ENCODE peak calls at places on chromosome 11, in six cellular contexts. G is HEK293T; R is stimulated activated CD4-positive, alpha-beta T cell treated with anti-CD3 and anti-CD28 coated beads, TNF-alpha, amount 100 ng/mL, for 48 hours; Y is pons; P is COR-L47; O is EL. F is an unnamed sample.

GRCh38 chr11:44804449-44805151 is 77.8 kb downstream of the TSPAN18 start:
- DNase-seq in G (no peak), R (no peak), Y (no peak), P (no peak), O (no peak), F (no peak)

GRCh38 chr11:130407978-130408377 is 20.4 kb downstream of the ADAMTS8 start:
- DNase-seq in G (no peak), R (no peak), Y (no peak), P (no peak), O (peak; percentile 94), F (no peak)

GRCh38 chr11:72724021-72724561 is 28.1 kb downstream of the ARAP1 start:
- DNase-seq in G (no peak), R (no peak), Y (no peak), P (no peak), O (no peak), F (no peak)

GRCh38 chr11:90874971-90875370 is 652.1 kb upstream of the CHORDC1 start:
- DNase-seq in G (no peak), R (no peak), Y (no peak), P (no peak), O (no peak), F (no peak)

GRCh38 chr11:64802370-64803162 is 448 bp downstream of the MAP4K2 start:
- DNase-seq in G (peak; percentile 37), R (peak; percentile 29), Y (no peak), P (no peak), O (no peak), F (no peak)

GRCh38 chr11:89436071-89436470 is 55.1 kb downstream of the NOX4 start:
- DNase-seq in G (no peak), R (no peak), Y (no peak), P (no peak), O (peak; percentile 4), F (no peak)

GRCh38 chr11:60777572-60777971 is 7.6 kb upstream of the MS4A10 start:
- DNase-seq in G (no peak), R (no peak), Y (no peak), P (no peak), O (peak; percentile 85), F (no peak)

GRCh38 chr11:20337526-20338154 is 25.9 kb upstream of the HTATIP2 start:
- DNase-seq in G (peak; percentile 61), R (no peak), Y (peak; percentile 61), P (peak; percentile 48), O (peak; percentile 26), F (peak; percentile 66)

GRCh38 chr11:6746086-6746618 is 25.6 kb downstream of the OR2AG2 start:
- DNase-seq in G (no peak), R (no peak), Y (peak; percentile 13), P (no peak), O (no peak), F (peak; percentile 12)

GRCh38 chr11:67583319-67584204 is at the start of gene GSTP1:
- DNase-seq in G (peak; percentile 92), R (peak; percentile 72), Y (peak; percentile 76), P (no peak), O (peak; percentile 93), F (peak; percentile 91)

GRCh38 chr11:28654191-28654590 is 546.0 kb downstream of the METTL15 start:
- DNase-seq in G (no peak), R (no peak), Y (no peak), P (no peak), O (no peak), F (no peak)

GRCh38 chr11:45828996-45829395 is 18.3 kb upstream of the CRY2 start:
- DNase-seq in G (no peak), R (no peak), Y (no peak), P (no peak), O (peak; percentile 32), F (no peak)

GRCh38 chr11:69449320-69450063 is 32.0 kb upstream of the LINC01488 start:
- DNase-seq in G (no peak), R (no peak), Y (peak; percentile 55), P (no peak), O (peak; percentile 78), F (peak; percentile 58)

GRCh38 chr11:78860720-78861422 is 286.2 kb upstream of the NARS2 start:
- DNase-seq in G (no peak), R (no peak), Y (no peak), P (no peak), O (peak; percentile 1), F (no peak)

GRCh38 chr11:131908316-131908715 is 537.9 kb downstream of the NTM start:
- DNase-seq in G (no peak), R (no peak), Y (no peak), P (no peak), O (no peak), F (no peak)

GRCh38 chr11:126159719-126160344 is 51.6 kb downstream of the RPUSD4 start:
- DNase-seq in G (peak; percentile 47), R (no peak), Y (no peak), P (no peak), O (no peak), F (no peak)

GRCh38 chr11:86811637-86812321 is 11.4 kb downstream of the PRSS23 start:
- DNase-seq in G (no peak), R (no peak), Y (no peak), P (no peak), O (peak; percentile 88), F (no peak)

GRCh38 chr11:86698634-86699033 is 26.2 kb upstream of the ME3 start:
- DNase-seq in G (no peak), R (no peak), Y (no peak), P (no peak), O (peak; percentile 73), F (no peak)

GRCh38 chr11:14183973-14184372 is 175.0 kb downstream of the RRAS2 start:
- DNase-seq in G (no peak), R (no peak), Y (no peak), P (no peak), O (no peak), F (no peak)

GRCh38 chr11:7688238-7688826 is 15.0 kb upstream of the CYB5R2 start:
- DNase-seq in G (peak; percentile 42), R (no peak), Y (peak; percentile 55), P (no peak), O (peak; percentile 43), F (peak; percentile 68)

GRCh38 chr11:35786918-35787557 is 124.5 kb downstream of the TRIM44 start:
- DNase-seq in G (no peak), R (no peak), Y (no peak), P (peak; percentile 7), O (peak; percentile 64), F (no peak)

GRCh38 chr11:68212421-68213134 is 518 bp downstream of the KMT5B start:
- DNase-seq in G (peak; percentile 76), R (peak; percentile 47), Y (peak; percentile 51), P (peak; percentile 55), O (peak; percentile 80), F (peak; percentile 50)

GRCh38 chr11:68347841-68348240 is 35.5 kb downstream of the LRP5 start:
- DNase-seq in G (no peak), R (no peak), Y (no peak), P (no peak), O (no peak), F (no peak)

GRCh38 chr11:6747097-6747662 is 24.6 kb downstream of the OR2AG2 start:
- DNase-seq in G (no peak), R (no peak), Y (no peak), P (no peak), O (no peak), F (no peak)

GRCh38 chr11:132263231-132263630 is 892.8 kb downstream of the NTM start:
- DNase-seq in G (no peak), R (no peak), Y (no peak), P (no peak), O (no peak), F (no peak)

GRCh38 chr11:61467609-61468401 is 37.9 kb downstream of the SDHAF2 start:
- DNase-seq in G (no peak), R (no peak), Y (no peak), P (no peak), O (no peak), F (no peak)

GRCh38 chr11:130457909-130458729 is 9.7 kb downstream of the ADAMTS15 start:
- DNase-seq in G (no peak), R (no peak), Y (peak; percentile 63), P (no peak), O (no peak), F (peak; percentile 58)

GRCh38 chr11:35088676-35089075 is 50.3 kb upstream of the CD44 start:
- DNase-seq in G (no peak), R (no peak), Y (no peak), P (no peak), O (peak; percentile 45), F (no peak)

GRCh38 chr11:11149671-11150459 is 203.2 kb downstream of the CSNK2A3 start:
- DNase-seq in G (no peak), R (no peak), Y (no peak), P (no peak), O (no peak), F (no peak)

GRCh38 chr11:18457435-18457834 is 1.8 kb downstream of the LDHAL6A start:
- DNase-seq in G (no peak), R (no peak), Y (no peak), P (no peak), O (peak; percentile 10), F (no peak)

GRCh38 chr11:44955019-44955738 is 4.5 kb upstream of the TP53I11 start:
- DNase-seq in G (no peak), R (no peak), Y (peak; percentile 59), P (no peak), O (peak; percentile 78), F (peak; percentile 64)

F was measured in Ammon's horn.